ENCODE peak calls at places on chromosomes 13 and 19, in six cellular contexts. One of them, this sample, is unnamed. For H3K4me1 and H3K9me3, the result is how much of the 10 kb centered on the place peaks cover.

GRCh38 chr19:45124021-45124420 is 31.0 kb downstream of the PPP1R37 start:
- DNase-seq in CD8-positive, alpha-beta T cell: no peak
- DNase-seq in psoas muscle: no peak
- DNase-seq in small intestine: no peak
- DNase-seq in neural progenitor cell: no peak
- DNase-seq in breast epithelium: no peak
- DNase-seq in this sample: no peak

GRCh38 chr13:43878897-43879322 is 630 bp downstream of the CCDC122 start:
- DNase-seq in CD8-positive, alpha-beta T cell: no peak
- DNase-seq in psoas muscle: peak
- DNase-seq in small intestine: peak
- DNase-seq in neural progenitor cell: peak
- DNase-seq in breast epithelium: peak
- DNase-seq in this sample: peak

GRCh38 chr19:42277821-42278809 is 9.1 kb downstream of the CIC start:
- DNase-seq in CD8-positive, alpha-beta T cell: no peak
- DNase-seq in psoas muscle: peak
- DNase-seq in small intestine: peak
- DNase-seq in neural progenitor cell: no peak
- DNase-seq in breast epithelium: peak
- DNase-seq in this sample: peak

GRCh38 chr13:20219585-20219984 is 12.5 kb downstream of the GJB6 start:
- DNase-seq in CD8-positive, alpha-beta T cell: no peak
- DNase-seq in psoas muscle: no peak
- DNase-seq in small intestine: no peak
- DNase-seq in neural progenitor cell: no peak
- DNase-seq in breast epithelium: no peak
- DNase-seq in this sample: no peak

GRCh38 chr13:74920945-74921725 is 560.8 kb downstream of the TBC1D4 start:
- DNase-seq in CD8-positive, alpha-beta T cell: no peak
- DNase-seq in psoas muscle: no peak
- DNase-seq in small intestine: no peak
- DNase-seq in neural progenitor cell: no peak
- DNase-seq in breast epithelium: no peak
- DNase-seq in this sample: peak

GRCh38 chr19:8240274-8241229 is 31.4 kb downstream of the CERS4 start:
- DNase-seq in CD8-positive, alpha-beta T cell: peak
- DNase-seq in psoas muscle: peak
- DNase-seq in small intestine: peak
- DNase-seq in neural progenitor cell: peak
- DNase-seq in breast epithelium: peak
- DNase-seq in this sample: peak

GRCh38 chr19:50427997-50428425 is 4.7 kb upstream of the MYBPC2 start:
- DNase-seq in CD8-positive, alpha-beta T cell: no peak
- DNase-seq in psoas muscle: peak
- DNase-seq in small intestine: peak
- DNase-seq in neural progenitor cell: peak
- DNase-seq in breast epithelium: peak
- DNase-seq in this sample: no peak

GRCh38 chr19:42465827-42466280 is 23.1 kb upstream of the CXCL17 start:
- DNase-seq in CD8-positive, alpha-beta T cell: no peak
- DNase-seq in psoas muscle: no peak
- DNase-seq in small intestine: no peak
- DNase-seq in neural progenitor cell: no peak
- DNase-seq in breast epithelium: no peak
- DNase-seq in this sample: no peak

GRCh38 chr19:42529248-42529764 is 1.0 kb upstream of the CEACAM1 start:
- DNase-seq in CD8-positive, alpha-beta T cell: peak
- DNase-seq in psoas muscle: peak
- DNase-seq in small intestine: peak
- DNase-seq in neural progenitor cell: peak
- DNase-seq in breast epithelium: peak
- DNase-seq in this sample: peak

GRCh38 chr19:19345232-19345631 is 24.6 kb downstream of the MAU2 start:
- DNase-seq in CD8-positive, alpha-beta T cell: no peak
- DNase-seq in psoas muscle: no peak
- DNase-seq in small intestine: no peak
- DNase-seq in neural progenitor cell: no peak
- DNase-seq in breast epithelium: no peak
- DNase-seq in this sample: no peak

GRCh38 chr19:19627716-19628498 is at the start of gene LPAR2:
- DNase-seq in CD8-positive, alpha-beta T cell: peak
- DNase-seq in psoas muscle: peak
- DNase-seq in small intestine: peak
- DNase-seq in neural progenitor cell: peak
- DNase-seq in breast epithelium: peak
- DNase-seq in this sample: no peak

GRCh38 chr19:54577334-54577733 is 3.7 kb downstream of the LILRA2 start:
- DNase-seq in CD8-positive, alpha-beta T cell: no peak
- DNase-seq in psoas muscle: no peak
- DNase-seq in small intestine: no peak
- DNase-seq in neural progenitor cell: no peak
- DNase-seq in breast epithelium: no peak
- DNase-seq in this sample: no peak

GRCh38 chr13:32669030-32669646 is 82.9 kb downstream of the PDS5B start:
- DNase-seq in CD8-positive, alpha-beta T cell: no peak
- DNase-seq in psoas muscle: no peak
- DNase-seq in small intestine: peak
- DNase-seq in neural progenitor cell: peak
- DNase-seq in breast epithelium: no peak
- DNase-seq in this sample: peak

GRCh38 chr13:112133489-112134149 is 66.7 kb downstream of the SOX1 start:
- DNase-seq in CD8-positive, alpha-beta T cell: peak
- DNase-seq in psoas muscle: no peak
- DNase-seq in small intestine: no peak
- DNase-seq in neural progenitor cell: no peak
- DNase-seq in breast epithelium: peak
- DNase-seq in this sample: no peak

GRCh38 chr19:51368366-51369282 is at the start of gene CLDND2:
- DNase-seq in CD8-positive, alpha-beta T cell: peak
- DNase-seq in psoas muscle: peak
- DNase-seq in small intestine: no peak
- DNase-seq in neural progenitor cell: no peak
- DNase-seq in breast epithelium: no peak
- DNase-seq in this sample: peak

GRCh38 chr13:68190826-68191225 is 960.7 kb upstream of the PCDH9 start:
- DNase-seq in CD8-positive, alpha-beta T cell: no peak
- DNase-seq in psoas muscle: no peak
- DNase-seq in small intestine: peak
- DNase-seq in neural progenitor cell: no peak
- DNase-seq in breast epithelium: no peak
- DNase-seq in this sample: peak

GRCh38 chr19:17840019-17840418 is 7.8 kb downstream of the JAK3 start:
- DNase-seq in CD8-positive, alpha-beta T cell: no peak
- DNase-seq in psoas muscle: no peak
- DNase-seq in small intestine: no peak
- DNase-seq in neural progenitor cell: no peak
- DNase-seq in breast epithelium: no peak
- DNase-seq in this sample: no peak

GRCh38 chr13:71252191-71252704 is 614.8 kb downstream of the DACH1 start:
- DNase-seq in CD8-positive, alpha-beta T cell: no peak
- DNase-seq in psoas muscle: no peak
- DNase-seq in small intestine: peak
- DNase-seq in neural progenitor cell: no peak
- DNase-seq in breast epithelium: no peak
- DNase-seq in this sample: no peak

GRCh38 chr19:34274284-34274826 is 20.0 kb downstream of the GARRE1 start:
- DNase-seq in CD8-positive, alpha-beta T cell: no peak
- DNase-seq in psoas muscle: no peak
- DNase-seq in small intestine: no peak
- DNase-seq in neural progenitor cell: no peak
- DNase-seq in breast epithelium: no peak
- DNase-seq in this sample: no peak

GRCh38 chr13:23657056-23657455 is 86.8 kb downstream of the TNFRSF19 start:
- DNase-seq in CD8-positive, alpha-beta T cell: no peak
- DNase-seq in psoas muscle: no peak
- DNase-seq in small intestine: no peak
- DNase-seq in neural progenitor cell: no peak
- DNase-seq in breast epithelium: no peak
- DNase-seq in this sample: no peak

GRCh38 chr13:23658929-23659541 is 88.8 kb downstream of the TNFRSF19 start:
- DNase-seq in CD8-positive, alpha-beta T cell: no peak
- DNase-seq in psoas muscle: peak
- DNase-seq in small intestine: no peak
- DNase-seq in neural progenitor cell: no peak
- DNase-seq in breast epithelium: no peak
- DNase-seq in this sample: no peak

GRCh38 chr13:23655321-23655720 is 85.1 kb downstream of the TNFRSF19 start:
- DNase-seq in CD8-positive, alpha-beta T cell: no peak
- DNase-seq in psoas muscle: no peak
- DNase-seq in small intestine: no peak
- DNase-seq in neural progenitor cell: peak
- DNase-seq in breast epithelium: no peak
- DNase-seq in this sample: no peak

GRCh38 chr13:23654111-23655110 is 84.2 kb downstream of the TNFRSF19 start:
- DNase-seq in CD8-positive, alpha-beta T cell: no peak
- DNase-seq in psoas muscle: peak
- DNase-seq in small intestine: no peak
- DNase-seq in neural progenitor cell: no peak
- DNase-seq in breast epithelium: no peak
- DNase-seq in this sample: no peak

GRCh38 chr13:23656637-23657036 is 86.4 kb downstream of the TNFRSF19 start:
- DNase-seq in CD8-positive, alpha-beta T cell: no peak
- DNase-seq in psoas muscle: no peak
- DNase-seq in small intestine: no peak
- DNase-seq in neural progenitor cell: no peak
- DNase-seq in breast epithelium: no peak
- DNase-seq in this sample: peak
- H3K4me1 ChIP-seq in CD8-positive, alpha-beta T cell: under half
- H3K4me1 ChIP-seq in psoas muscle: under half
- H3K4me1 ChIP-seq in small intestine: under half
- H3K4me1 ChIP-seq in neural progenitor cell: under half
- H3K4me1 ChIP-seq in breast epithelium: under half
- H3K4me1 ChIP-seq in this sample: under half

GRCh38 chr19:39563408-39563807 is 23.4 kb upstream of the EID2 start:
- DNase-seq in CD8-positive, alpha-beta T cell: no peak
- DNase-seq in psoas muscle: no peak
- DNase-seq in small intestine: no peak
- DNase-seq in neural progenitor cell: no peak
- DNase-seq in breast epithelium: no peak
- DNase-seq in this sample: no peak
- H3K9me3 ChIP-seq in CD8-positive, alpha-beta T cell: under half
- H3K9me3 ChIP-seq in psoas muscle: under half
- H3K9me3 ChIP-seq in small intestine: under half
- H3K9me3 ChIP-seq in neural progenitor cell: under half
- H3K9me3 ChIP-seq in breast epithelium: under half
- H3K9me3 ChIP-seq in this sample: under half

GRCh38 chr19:6343462-6343861 is 10.1 kb upstream of the ACER1 start:
- DNase-seq in CD8-positive, alpha-beta T cell: no peak
- DNase-seq in psoas muscle: no peak
- DNase-seq in small intestine: no peak
- DNase-seq in neural progenitor cell: no peak
- DNase-seq in breast epithelium: no peak
- DNase-seq in this sample: peak
- H3K4me3 ChIP-seq in CD8-positive, alpha-beta T cell: no peak
- H3K4me3 ChIP-seq in psoas muscle: no peak
- H3K4me3 ChIP-seq in small intestine: no peak
- H3K4me3 ChIP-seq in neural progenitor cell: no peak
- H3K4me3 ChIP-seq in breast epithelium: no peak
- H3K4me3 ChIP-seq in this sample: no peak

DNA sequence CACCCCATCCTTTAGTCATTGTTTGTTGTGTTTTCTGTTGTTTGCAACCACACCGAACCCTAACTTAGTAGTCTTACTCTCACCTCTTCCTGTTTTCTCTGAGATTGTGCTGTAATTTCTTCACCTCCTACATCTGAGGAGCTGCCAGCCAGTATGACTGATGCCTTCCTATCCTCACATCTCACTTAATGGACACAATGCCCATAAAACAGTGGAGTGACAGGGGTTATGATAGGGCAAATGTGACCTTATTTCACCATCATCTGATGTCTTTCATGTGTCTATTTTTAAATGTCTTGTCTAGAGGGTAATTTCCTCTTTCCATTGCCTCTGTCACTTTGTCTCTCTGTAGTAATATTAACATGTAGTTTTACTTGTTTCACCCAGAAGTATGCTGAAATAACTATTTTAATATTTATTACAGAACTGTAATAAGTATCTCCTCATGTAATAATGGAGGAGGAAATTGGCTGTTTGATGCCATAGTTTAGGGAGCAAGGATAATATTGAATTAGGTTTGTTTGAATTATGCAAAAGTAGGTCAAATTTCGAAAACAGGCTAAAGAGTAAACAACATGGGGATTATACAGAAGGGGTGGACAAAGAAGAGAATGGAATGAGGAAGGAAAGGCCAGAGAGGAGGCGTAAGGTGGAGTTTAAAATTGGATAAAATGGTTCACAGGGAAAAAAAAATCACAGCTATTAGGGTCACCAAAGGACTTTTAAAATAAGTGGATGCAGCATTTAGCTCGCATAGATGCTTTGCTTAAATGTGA is 103.5 kb upstream of the SPRY2 start:
- DNase-seq in CD8-positive, alpha-beta T cell: no peak
- DNase-seq in psoas muscle: no peak
- DNase-seq in small intestine: no peak
- DNase-seq in neural progenitor cell: no peak
- DNase-seq in breast epithelium: no peak
- DNase-seq in this sample: no peak
- H3K4me1 ChIP-seq in CD8-positive, alpha-beta T cell: under half
- H3K4me1 ChIP-seq in psoas muscle: under half
- H3K4me1 ChIP-seq in small intestine: under half
- H3K4me1 ChIP-seq in neural progenitor cell: under half
- H3K4me1 ChIP-seq in breast epithelium: under half
- H3K4me1 ChIP-seq in this sample: under half

GRCh38 chr19:22814124-22814523 is 18.0 kb upstream of the ZNF723 start:
- DNase-seq in CD8-positive, alpha-beta T cell: no peak
- DNase-seq in psoas muscle: no peak
- DNase-seq in small intestine: no peak
- DNase-seq in neural progenitor cell: no peak
- DNase-seq in breast epithelium: no peak
- DNase-seq in this sample: no peak
- H3K9me3 ChIP-seq in CD8-positive, alpha-beta T cell: under half
- H3K9me3 ChIP-seq in psoas muscle: under half
- H3K9me3 ChIP-seq in small intestine: under half
- H3K9me3 ChIP-seq in neural progenitor cell: under half
- H3K9me3 ChIP-seq in breast epithelium: under half
- H3K9me3 ChIP-seq in this sample: under half

GRCh38 chr13:46170268-46170667 is 11.7 kb downstream of the LCP1 start:
- DNase-seq in CD8-positive, alpha-beta T cell: no peak
- DNase-seq in psoas muscle: no peak
- DNase-seq in small intestine: no peak
- DNase-seq in neural progenitor cell: no peak
- DNase-seq in breast epithelium: no peak
- DNase-seq in this sample: no peak
- H3K4me3 ChIP-seq in CD8-positive, alpha-beta T cell: peak
- H3K4me3 ChIP-seq in psoas muscle: no peak
- H3K4me3 ChIP-seq in small intestine: no peak
- H3K4me3 ChIP-seq in neural progenitor cell: no peak
- H3K4me3 ChIP-seq in breast epithelium: no peak
- H3K4me3 ChIP-seq in this sample: no peak

DNA sequence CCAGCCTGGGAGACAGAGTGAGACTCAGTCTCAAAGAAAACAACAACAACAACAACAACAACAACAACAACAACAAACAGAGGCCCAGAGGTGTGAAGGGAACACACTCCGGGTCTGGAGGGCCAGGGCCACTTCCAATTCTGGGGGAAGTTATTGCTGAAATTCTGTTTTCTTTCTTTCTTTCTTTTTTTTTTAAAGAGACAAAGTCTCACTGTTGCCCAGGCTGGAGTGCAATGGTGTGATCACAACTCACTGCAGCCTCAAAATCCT is 3.5 kb upstream of the CAPS start:
- DNase-seq in CD8-positive, alpha-beta T cell: no peak
- DNase-seq in psoas muscle: no peak
- DNase-seq in small intestine: no peak
- DNase-seq in neural progenitor cell: no peak
- DNase-seq in breast epithelium: no peak
- DNase-seq in this sample: no peak
- H3K4me1 ChIP-seq in CD8-positive, alpha-beta T cell: under half
- H3K4me1 ChIP-seq in psoas muscle: under half
- H3K4me1 ChIP-seq in small intestine: under half
- H3K4me1 ChIP-seq in neural progenitor cell: under half
- H3K4me1 ChIP-seq in breast epithelium: under half
- H3K4me1 ChIP-seq in this sample: under half

This sample was measured in SJCRH30.